ENCODE peak calls at places on chromosome 5, in eight cellular contexts. I is OCI-LY7, F is retinal pigment epithelial cell, J is stomach, S is IMR-90, L is heart right ventricle, R is cardiac fibroblast, Y is psoas muscle. A is an unnamed sample.

GRCh38 chr5:138128344-138128743 is 10.9 kb downstream of the NME5 start:
- DNase-seq in S (no peak), R (no peak), J (no peak), L (no peak), F (no peak), I (no peak), Y (no peak), A (no peak)

GRCh38 chr5:153523196-153523595 is 32.7 kb downstream of the GRIA1 start:
- DNase-seq in J (no peak), R (peak; percentile 74), I (no peak), Y (no peak), S (peak; percentile 51), L (no peak), F (no peak), A (no peak)

GRCh38 chr5:45521067-45521466 is 175.1 kb downstream of the HCN1 start:
- DNase-seq in R (no peak), F (peak; percentile 36), Y (no peak), J (no peak), S (peak; percentile 1), I (no peak), L (no peak), A (no peak)

GRCh38 chr5:77232959-77233358 is 22.5 kb downstream of the PDE8B start:
- DNase-seq in F (no peak), I (no peak), J (no peak), L (no peak), S (no peak), R (no peak), Y (no peak), A (no peak)

GRCh38 chr5:61330879-61331406 is 1.1 kb upstream of the ZSWIM6 start:
- DNase-seq in F (no peak), S (peak; percentile 78), R (peak; percentile 77), I (peak; percentile 4), L (peak; percentile 78), J (peak; percentile 91), Y (peak; percentile 86), A (peak; percentile 85)

GRCh38 chr5:453725-454481 is 10.9 kb downstream of the EXOC3 start:
- DNase-seq in L (peak; percentile 3), R (no peak), J (no peak), S (no peak), I (no peak), F (no peak), Y (peak; percentile 32), A (no peak)

GRCh38 chr5:180825768-180826525 is 23.3 kb upstream of the MGAT1 start:
- DNase-seq in F (peak; percentile 82), L (no peak), I (no peak), J (peak; percentile 88), S (peak; percentile 85), Y (no peak), R (peak; percentile 83), A (no peak)

GRCh38 chr5:171419663-171420428 is 399 bp downstream of the FGF18 start:
- DNase-seq in L (peak; percentile 39), F (no peak), S (peak; percentile 29), J (peak; percentile 32), R (no peak), I (no peak), Y (no peak), A (no peak)

GRCh38 chr5:57002959-57003485 is 51.1 kb upstream of the MIER3 start:
- DNase-seq in R (peak; percentile 30), I (no peak), F (no peak), S (no peak), J (no peak), Y (no peak), L (no peak), A (no peak)

GRCh38 chr5:123673107-123673506 is 161.1 kb downstream of the CSNK1G3 start:
- DNase-seq in J (no peak), F (no peak), S (no peak), I (no peak), Y (no peak), R (no peak), L (no peak), A (no peak)

GRCh38 chr5:110386782-110387181 is 339.7 kb downstream of the TMEM232 start:
- DNase-seq in S (peak; percentile 4), I (no peak), Y (no peak), F (peak; percentile 60), L (no peak), J (no peak), R (peak; percentile 48), A (no peak)

GRCh38 chr5:144191998-144192397 is 21.3 kb downstream of the KCTD16 start:
- DNase-seq in J (no peak), L (no peak), F (no peak), R (peak; percentile 91), I (peak; percentile 87), S (peak; percentile 87), Y (no peak), A (no peak)
- H3K4me3 ChIP-seq in J (no peak overlapping the region), L (no peak overlapping the region), F (no peak overlapping the region), R (peak overlapping the region; percentile 19), I (peak overlapping the region; percentile 41), S (peak overlapping the region; percentile 41), Y (no peak overlapping the region), A (peak overlapping the region; percentile 19)

GRCh38 chr5:133945561-133945960 is 22.9 kb downstream of the C5orf15 start:
- DNase-seq in Y (no peak), S (peak; percentile 10), I (no peak), L (no peak), J (no peak), R (no peak), F (peak; percentile 39), A (no peak)
- TF ChIP-seq CTCF in Y (no peak), S (no peak), I (no peak), L (no peak), J (no peak), R (no peak), F (no peak), A (no peak)

GRCh38 chr5:24855485-24855884 is 210.7 kb upstream of the CDH10 start:
- DNase-seq in L (no peak), F (no peak), S (no peak), Y (no peak), J (no peak), I (no peak), R (no peak), A (no peak)
- H3K4me3 ChIP-seq in L (no peak overlapping the region), F (no peak overlapping the region), S (no peak overlapping the region), Y (no peak overlapping the region), J (no peak overlapping the region), I (no peak overlapping the region), R (no peak overlapping the region), A (no peak overlapping the region)

GRCh38 chr5:115374057-115374775 is 77.8 kb upstream of the CCDC112 start:
- DNase-seq in S (no peak), F (no peak), I (no peak), Y (no peak), R (no peak), L (no peak), J (no peak), A (no peak)
- TF ChIP-seq CTCF in S (no peak), F (peak; percentile 17), I (no peak), Y (no peak), R (no peak), L (no peak), J (peak; percentile 14), A (no peak)

DNA sequence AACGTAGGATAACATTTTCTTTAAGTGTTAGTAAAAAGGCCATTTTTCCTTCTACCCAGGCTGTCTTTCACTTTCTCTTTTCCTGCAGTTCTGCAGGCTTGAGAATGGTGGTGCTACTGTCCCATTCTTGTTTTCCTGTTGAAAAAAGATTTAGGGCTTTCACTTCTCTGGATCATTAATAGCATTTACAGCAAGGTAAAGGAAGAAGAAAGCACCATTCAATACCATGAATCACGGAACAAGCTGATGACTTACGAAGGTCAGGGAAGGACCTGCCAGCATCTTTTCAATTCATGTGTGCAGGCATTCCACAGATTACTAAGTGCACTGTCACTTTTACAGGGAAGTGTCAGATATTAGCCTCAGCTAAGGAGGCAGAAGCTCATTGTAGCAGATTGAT is 292.8 kb downstream of the YTHDC2 start:
- DNase-seq in F (no peak), S (peak; percentile 34), J (no peak), R (peak; percentile 49), I (no peak), Y (no peak), L (no peak), A (no peak)
- H3K4me3 ChIP-seq in F (no peak overlapping the region), S (peak overlapping the region; percentile 22), J (no peak overlapping the region), R (peak overlapping the region; percentile 1), I (no peak overlapping the region), Y (no peak overlapping the region), L (no peak overlapping the region), A (no peak overlapping the region)

DNA sequence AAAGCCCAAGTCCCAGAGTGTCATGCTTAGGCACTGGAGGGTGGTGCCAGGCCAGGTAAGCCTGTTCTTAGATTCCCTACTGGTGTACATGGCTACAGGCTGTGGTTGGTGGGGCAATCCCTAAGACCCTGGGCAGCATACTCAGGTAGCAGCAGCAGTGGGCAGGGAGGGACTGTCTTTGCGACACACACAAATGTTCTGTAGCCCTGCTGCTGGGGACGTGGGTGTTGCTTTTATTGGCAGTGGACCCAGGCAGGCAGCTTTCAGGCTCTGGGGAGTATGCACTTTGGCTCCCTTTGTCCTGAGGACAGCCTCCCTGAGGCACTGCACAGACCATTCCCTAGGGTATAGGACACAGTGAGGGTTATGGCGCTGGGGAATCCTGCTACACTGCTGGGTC is 137.1 kb upstream of the ADAMTS19 start:
- DNase-seq in Y (no peak), S (no peak), F (no peak), L (no peak), I (no peak), R (no peak), J (no peak), A (no peak)
- TF ChIP-seq CTCF in Y (no peak), S (no peak), F (no peak), L (no peak), I (no peak), R (no peak), J (no peak), A (no peak)

GRCh38 chr5:160167623-160168165 is 48.4 kb upstream of the PWWP2A start:
- DNase-seq in L (no peak), J (no peak), F (no peak), R (no peak), I (no peak), S (no peak), Y (no peak), A (no peak)

GRCh38 chr5:160169326-160169725 is 50.1 kb upstream of the PWWP2A start:
- DNase-seq in J (no peak), F (no peak), I (no peak), R (peak; percentile 99), L (no peak), S (peak; percentile 97), Y (no peak), A (no peak)

GRCh38 chr5:160174290-160174689 is 55.0 kb upstream of the FABP6 start:
- DNase-seq in L (no peak), J (no peak), S (no peak), I (no peak), F (no peak), Y (no peak), R (no peak), A (no peak)

GRCh38 chr5:160174780-160175437 is 54.4 kb upstream of the FABP6 start:
- DNase-seq in R (peak; percentile 54), F (no peak), I (no peak), S (no peak), L (no peak), Y (no peak), J (no peak), A (no peak)

DNA sequence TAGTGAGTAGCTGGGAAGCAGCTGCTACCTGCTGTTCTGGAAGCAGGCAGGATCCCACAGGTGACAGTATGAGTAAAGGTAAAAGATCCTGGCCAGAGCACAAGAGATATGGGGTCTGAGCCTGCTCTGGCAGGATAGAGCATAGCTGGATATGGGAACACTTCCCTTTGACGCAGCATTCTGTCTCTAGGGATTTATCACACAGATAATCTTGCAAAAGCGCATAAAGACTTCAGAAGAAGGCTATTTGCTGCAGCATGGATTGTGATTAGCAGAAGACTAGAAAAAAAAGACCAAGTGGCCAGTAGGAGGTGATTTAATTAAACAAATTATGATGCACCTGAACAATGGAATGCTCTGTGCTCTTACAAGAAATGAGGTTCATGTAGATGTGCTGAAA is 52.4 kb upstream of the PWWP2A start:
- DNase-seq in F (no peak), I (no peak), S (no peak), J (no peak), R (peak; percentile 84), Y (no peak), L (no peak), A (no peak)
- H3K4me3 ChIP-seq in F (no peak overlapping the region), I (no peak overlapping the region), S (no peak overlapping the region), J (no peak overlapping the region), R (no peak overlapping the region), Y (no peak overlapping the region), L (no peak overlapping the region), A (no peak overlapping the region)

A was measured in dorsolateral prefrontal cortex.